ENCODE peak calls at places on chromosomes 5 and 9, in eight cellular contexts. H, D, R, C, N, V, X and J are unnamed samples.

GRCh38 chr5:147854894-147855773 is 23.4 kb upstream of the SCGB3A2 start:
- DNase-seq in H (no peak), X (no peak), V (no peak), C (no peak), D (no peak), R (no peak), N (no peak), J (no peak)

GRCh38 chr9:72589684-72590555 is 68.5 kb downstream of the TMC1 start:
- DNase-seq in V (no peak), X (no peak), R (no peak), N (no peak), D (peak), H (no peak), C (no peak), J (peak)

GRCh38 chr9:13478235-13478634 is 198.7 kb upstream of the MPDZ start:
- DNase-seq in D (peak), C (no peak), N (no peak), V (no peak), X (no peak), R (no peak), H (no peak), J (peak)

GRCh38 chr9:17878810-17879370 is 300.0 kb downstream of the SH3GL2 start:
- DNase-seq in N (no peak), V (no peak), R (no peak), D (no peak), X (no peak), H (no peak), C (no peak), J (no peak)

GRCh38 chr9:7088598-7088997 is 330.8 kb downstream of the KDM4C start:
- DNase-seq in V (no peak), R (no peak), X (no peak), C (no peak), H (no peak), N (no peak), D (peak), J (no peak)

GRCh38 chr9:14899815-14900193 is 10.4 kb downstream of the FREM1 start:
- DNase-seq in C (no peak), V (no peak), D (no peak), H (no peak), N (no peak), X (no peak), R (no peak), J (no peak)

GRCh38 chr5:148970228-148970627 is 92.6 kb downstream of the SH3TC2 start:
- DNase-seq in R (no peak), X (no peak), D (peak), N (no peak), H (no peak), V (no peak), C (no peak), J (no peak)

GRCh38 chr9:136882109-136882946 is 4.0 kb upstream of the TRAF2 start:
- DNase-seq in R (peak), C (no peak), N (peak), D (peak), H (peak), X (peak), V (peak), J (peak)

GRCh38 chr9:86202338-86202882 is 57.0 kb downstream of the C9orf153 start:
- DNase-seq in V (peak), X (peak), C (peak), R (no peak), N (peak), H (peak), D (peak), J (peak)

GRCh38 chr5:79133121-79133656 is 21.6 kb downstream of the BHMT start:
- DNase-seq in R (no peak), N (peak), C (peak), H (peak), V (no peak), X (no peak), D (peak), J (peak)

GRCh38 chr9:32828861-32829260 is 45.5 kb downstream of the TMEM215 start:
- DNase-seq in V (no peak), R (no peak), D (no peak), C (no peak), N (no peak), X (no peak), H (no peak), J (no peak)

GRCh38 chr9:133784731-133785561 is 46.8 kb upstream of the SARDH start:
- DNase-seq in N (no peak), D (no peak), X (no peak), H (no peak), C (no peak), R (no peak), V (no peak), J (no peak)

GRCh38 chr5:74092761-74093160 is 466.8 kb downstream of the ARHGEF28 start:
- DNase-seq in V (no peak), X (no peak), R (no peak), H (no peak), C (no peak), D (no peak), N (no peak), J (no peak)